ENCODE peak calls at places on chromosomes 6 and 20, in nine cellular contexts. C is stimulated activated CD8-positive, alpha-beta memory T cell treated with anti-CD3 and anti-CD28 coated beads, Interleukin-12 subunit alpha, Interleukin-12 subunit beta, amount 100 ng/mL, for 4 hours; N is neuronal stem cell; G is stimulated activated CD4-positive, alpha-beta T cell treated with anti-CD3 and anti-CD28 coated beads, Interleukin-1b, Interleukin-23, amount 100 ng/mL, for 24 hours; I is progenitor cell of endocrine pancreas; V is nephron progenitor cell; R is fibroblast of gingiva; Y is activated CD8-positive, alpha-beta memory T cell treated with anti-CD3 and anti-CD28 coated beads, Interleukin-2, amount 10 ng/mL, durations not matched to agents 7 days and 5 days; P is myocyte. U is an unnamed sample.

GRCh38 chr20:64065973-64066341 is 3.0 kb downstream of the TCEA2 start:
- DNase-seq in C (no peak), N (no peak), G (no peak), I (no peak), V (no peak), R (peak; percentile 61), Y (peak; percentile 95), P (peak; percentile 73), U (no peak)

GRCh38 chr6:101640131-101640530 is 246.6 kb downstream of the GRIK2 start:
- DNase-seq in C (no peak), N (no peak), G (no peak), I (no peak), V (no peak), R (no peak), Y (no peak), P (no peak), U (no peak)

GRCh38 chr20:23515250-23515939 is 24.5 kb downstream of the CST8 start:
- DNase-seq in C (no peak), N (no peak), G (no peak), I (no peak), V (no peak), R (peak; percentile 13), Y (no peak), P (no peak), U (no peak)

GRCh38 chr6:43669050-43669921 is 18.3 kb downstream of the MRPS18A start:
- DNase-seq in C (no peak), N (no peak), G (no peak), I (no peak), V (no peak), R (peak; percentile 45), Y (no peak), P (peak; percentile 76), U (no peak)

GRCh38 chr6:74366634-74367033 is 670.6 kb downstream of the CD109 start:
- DNase-seq in C (no peak), N (no peak), G (no peak), I (no peak), V (no peak), R (peak; percentile 40), Y (no peak), P (no peak), U (no peak)

GRCh38 chr20:57476073-57476526 is 48.8 kb downstream of the CTCFL start:
- DNase-seq in C (no peak), N (no peak), G (no peak), I (no peak), V (no peak), R (no peak), Y (no peak), P (peak; percentile 77), U (no peak)

GRCh38 chr20:35719717-35720116 is 20.5 kb downstream of the ROMO1 start:
- DNase-seq in C (no peak), N (no peak), G (no peak), I (no peak), V (no peak), R (no peak), Y (no peak), P (no peak), U (no peak)

GRCh38 chr6:45423901-45424627 is 46.3 kb upstream of the SUPT3H start:
- DNase-seq in C (no peak), N (peak; percentile 11), G (no peak), I (peak; percentile 11), V (peak; percentile 45), R (peak; percentile 29), Y (no peak), P (no peak), U (no peak)

GRCh38 chr20:63093966-63094766 is 87.4 kb upstream of the BHLHE23 start:
- DNase-seq in C (no peak), N (no peak), G (no peak), I (no peak), V (peak; percentile 1), R (no peak), Y (no peak), P (no peak), U (no peak)

GRCh38 chr20:53208110-53208908 is 236.2 kb downstream of the TSHZ2 start:
- DNase-seq in C (no peak), N (peak; percentile 30), G (no peak), I (no peak), V (peak; percentile 26), R (no peak), Y (no peak), P (no peak), U (no peak)

GRCh38 chr6:80132942-80133517 is 26.6 kb downstream of the BCKDHB start:
- DNase-seq in C (no peak), N (peak; percentile 9), G (peak; percentile 5), I (no peak), V (peak; percentile 10), R (peak; percentile 59), Y (no peak), P (peak; percentile 77), U (no peak)

GRCh38 chr6:42138630-42139619 is 3.5 kb downstream of the C6orf132 start:
- DNase-seq in C (no peak), N (peak; percentile 58), G (no peak), I (no peak), V (no peak), R (no peak), Y (no peak), P (no peak), U (no peak)

GRCh38 chr20:3021327-3021726 is 22.1 kb upstream of the GNRH2 start:
- DNase-seq in C (no peak), N (no peak), G (no peak), I (no peak), V (no peak), R (no peak), Y (no peak), P (peak; percentile 20), U (no peak)

GRCh38 chr20:21028436-21028835 is 77.7 kb downstream of the LINC00237 start:
- DNase-seq in C (no peak), N (no peak), G (no peak), I (no peak), V (no peak), R (no peak), Y (no peak), P (no peak), U (no peak)

GRCh38 chr6:85864453-85865401 is 222.0 kb upstream of the SYNCRIP start:
- DNase-seq in C (no peak), N (no peak), G (no peak), I (no peak), V (no peak), R (peak; percentile 21), Y (no peak), P (peak; percentile 7), U (no peak)

GRCh38 chr6:105135056-105135455 is 44.8 kb downstream of the POPDC3 start:
- DNase-seq in C (no peak), N (no peak), G (no peak), I (no peak), V (no peak), R (no peak), Y (no peak), P (peak; percentile 66), U (no peak)

U was measured in esophagus muscularis mucosa.